ENCODE peak calls at places on chromosomes 3 and 15, in five cellular contexts. B is neural progenitor cell; O is CD8-positive, alpha-beta T cell; F is cardiac muscle cell; J is mucosa of descending colon. H is an unnamed sample. For H3K4me1, the result is how much of the 10 kb centered on the place peaks cover.

GRCh38 chr15:43095243-43095642 is 10.6 kb downstream of the UBR1 start:
- DNase-seq in J (no peak), F (peak), O (no peak), B (no peak), H (peak)

GRCh38 chr15:50066693-50067092 is 52.3 kb downstream of the ATP8B4 start:
- DNase-seq in F (no peak), O (no peak), B (no peak), J (no peak), H (no peak)

GRCh38 chr3:153173758-153174516 is 11.9 kb downstream of the RAP2B start:
- DNase-seq in F (peak), O (no peak), B (no peak), J (no peak), H (peak)

GRCh38 chr3:105253225-105253624 is 113.5 kb upstream of the ALCAM start:
- DNase-seq in O (no peak), J (no peak), F (peak), B (peak), H (no peak)

GRCh38 chr3:46660543-46661523 is 32.6 kb downstream of the ALS2CL start:
- DNase-seq in O (no peak), J (no peak), B (no peak), F (no peak), H (no peak)

GRCh38 chr3:10142707-10143560 is 1.4 kb downstream of the VHL start:
- DNase-seq in O (no peak), B (no peak), F (peak), J (no peak), H (no peak)

GRCh38 chr3:94225176-94225742 is 162.4 kb downstream of the NSUN3 start:
- DNase-seq in O (no peak), J (no peak), B (no peak), F (no peak), H (peak)

GRCh38 chr15:41981373-41982132 is 9.2 kb upstream of the EHD4 start:
- DNase-seq in B (no peak), J (no peak), O (no peak), F (no peak), H (no peak)

GRCh38 chr3:60225848-60226247 is 1025.4 kb downstream of the FHIT start:
- DNase-seq in J (no peak), F (no peak), B (no peak), O (no peak), H (no peak)

GRCh38 chr15:92943581-92943980 is 43.5 kb downstream of the CHD2 start:
- DNase-seq in B (no peak), J (no peak), F (no peak), O (no peak), H (no peak)

GRCh38 chr15:99123706-99124451 is 19.0 kb downstream of the SYNM start:
- DNase-seq in O (no peak), J (peak), B (peak), F (peak), H (peak)

GRCh38 chr3:190252080-190252479 is 70.2 kb downstream of the CLDN1 start:
- DNase-seq in J (no peak), F (peak), O (no peak), B (peak), H (peak)

GRCh38 chr3:132265008-132265407 is 52.2 kb upstream of the ACP3 start:
- DNase-seq in B (no peak), J (no peak), O (no peak), F (no peak), H (no peak)

GRCh38 chr3:30623375-30623774 is 17.0 kb downstream of the TGFBR2 start:
- DNase-seq in B (no peak), F (no peak), O (no peak), J (no peak), H (no peak)

GRCh38 chr15:88382482-88382983 is 84.7 kb downstream of the MRPL46 start:
- DNase-seq in B (no peak), J (no peak), F (no peak), O (no peak), H (no peak)

GRCh38 chr15:25616471-25616870 is 177.6 kb upstream of the UBE3A start:
- DNase-seq in O (no peak), B (no peak), J (no peak), F (no peak), H (no peak)

GRCh38 chr15:99954361-99955180 is 221.3 kb upstream of the LYSMD4 start:
- DNase-seq in F (peak), B (no peak), O (no peak), J (no peak), H (peak)

GRCh38 chr3:16884748-16885587 is at the start of gene PLCL2:
- DNase-seq in O (peak), F (peak), B (peak), J (peak), H (peak)

GRCh38 chr3:181955566-181955965 is 243.8 kb downstream of the SOX2 start:
- DNase-seq in F (no peak), O (no peak), B (no peak), J (no peak), H (no peak)

GRCh38 chr3:41224120-41224806 is 25.0 kb downstream of the CTNNB1 start:
- DNase-seq in B (no peak), J (no peak), O (no peak), F (peak), H (peak)

GRCh38 chr3:71489315-71489761 is 94.2 kb downstream of the FOXP1 start:
- DNase-seq in O (peak), F (no peak), B (no peak), J (no peak), H (no peak)

GRCh38 chr15:97521894-97522293 is 438.6 kb upstream of the ARRDC4 start:
- DNase-seq in J (no peak), B (peak), O (no peak), F (peak), H (peak)

GRCh38 chr3:98021821-98022220 is 13.3 kb downstream of the GABRR3 start:
- DNase-seq in O (no peak), B (no peak), F (peak), J (no peak), H (peak)

GRCh38 chr3:197083486-197083885 is 53.9 kb upstream of the MELTF start:
- DNase-seq in O (no peak), B (no peak), J (no peak), F (peak), H (peak)

GRCh38 chr3:65439641-65440040 is 599.1 kb downstream of the MAGI1 start:
- DNase-seq in O (no peak), B (peak), J (peak), F (peak), H (peak)

GRCh38 chr3:25483456-25483855 is 55.4 kb downstream of the RARB start:
- DNase-seq in O (no peak), J (no peak), B (no peak), F (peak), H (no peak)

GRCh38 chr15:38587214-38587613 is 22.6 kb upstream of the RASGRP1 start:
- DNase-seq in J (no peak), O (no peak), F (no peak), B (no peak), H (no peak)

GRCh38 chr3:16554126-16554525 is 40.6 kb upstream of the RFTN1 start:
- DNase-seq in F (no peak), B (no peak), O (no peak), J (no peak), H (no peak)

GRCh38 chr3:112376996-112377395 is 44.0 kb downstream of the CD200 start:
- DNase-seq in B (no peak), O (no peak), J (no peak), F (peak), H (no peak)

GRCh38 chr3:155428558-155428957 is 135.1 kb upstream of the STRIT1 start:
- DNase-seq in O (no peak), J (no peak), F (no peak), B (no peak), H (peak)

GRCh38 chr15:81292516-81293001 is 31.4 kb downstream of the STARD5 start:
- DNase-seq in J (peak), B (no peak), F (no peak), O (no peak), H (no peak)

GRCh38 chr3:16252988-16253387 is 11.8 kb downstream of the DPH3 start:
- DNase-seq in O (no peak), J (no peak), B (no peak), F (no peak), H (no peak)

GRCh38 chr3:183802989-183803388 is 22.4 kb downstream of the MAP6D1 start:
- DNase-seq in F (peak), O (no peak), B (no peak), J (no peak), H (no peak)

GRCh38 chr3:71584216-71585061 is 911 bp upstream of the FOXP1 start:
- DNase-seq in F (peak), O (peak), B (peak), J (peak), H (peak)

GRCh38 chr3:119310052-119310451 is 15.9 kb downstream of the ARHGAP31 start:
- DNase-seq in F (peak), O (no peak), J (no peak), B (peak), H (peak)

GRCh38 chr15:39040861-39041260 is 476.2 kb upstream of the RASGRP1 start:
- DNase-seq in J (no peak), B (no peak), F (no peak), O (no peak), H (no peak)

GRCh38 chr3:195559723-195560409 is 16.7 kb upstream of the PPP1R2 start:
- DNase-seq in J (no peak), B (no peak), O (no peak), F (no peak), H (no peak)

GRCh38 chr3:175535351-175535750 is 676.2 kb downstream of the NAALADL2 start:
- DNase-seq in J (no peak), F (no peak), O (no peak), B (no peak), H (no peak)

GRCh38 chr15:77251662-77252061 is 168.2 kb downstream of the PEAK1 start:
- DNase-seq in B (peak), F (peak), O (no peak), J (no peak), H (peak)

DNA sequence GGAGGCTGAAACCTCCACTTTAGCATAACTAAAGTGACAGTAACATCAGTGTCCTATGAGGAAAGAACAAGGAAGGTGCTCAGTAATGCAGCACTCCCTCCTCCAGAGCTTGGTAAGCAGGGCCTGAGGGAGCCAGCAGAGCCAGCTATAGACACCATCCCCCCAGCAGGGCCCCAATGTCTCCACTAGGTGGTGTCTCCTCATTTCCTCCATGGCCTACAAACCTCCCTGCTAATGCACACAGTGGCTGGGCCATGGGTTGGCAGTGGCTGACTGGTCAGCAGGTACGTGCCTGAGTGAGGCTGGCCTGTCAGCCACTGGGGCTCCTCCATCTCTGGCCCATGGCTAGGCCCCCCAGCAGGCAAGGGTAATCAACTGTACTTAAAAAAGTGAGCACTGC is 13.6 kb downstream of the MRPS25 start:
- DNase-seq in B (peak), J (peak), F (peak), O (no peak), H (peak)
- H3K4me1 ChIP-seq in B (under half), J (under half), F (under half), O (under half), H (under half)

DNA sequence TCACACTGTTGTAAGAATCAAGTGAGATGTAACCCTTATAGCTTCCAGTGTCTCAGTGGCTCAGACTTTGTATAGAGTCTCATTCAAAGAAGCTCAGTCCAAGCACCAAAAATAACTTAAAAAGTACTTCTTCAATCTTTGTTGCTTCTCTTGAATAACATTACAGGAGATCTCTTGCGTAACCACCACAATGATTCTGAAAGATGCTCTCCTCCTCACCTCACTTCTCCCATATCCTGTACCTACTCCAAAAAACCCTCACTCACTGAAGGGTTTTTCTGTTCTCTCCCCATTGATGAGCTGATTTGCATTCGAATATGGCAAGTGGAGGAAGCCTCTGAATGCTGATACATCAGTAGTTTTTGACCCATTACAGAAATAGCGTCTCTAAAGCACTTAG is 39.4 kb upstream of the MRPS22 start:
- DNase-seq in O (no peak), F (no peak), B (no peak), J (no peak), H (no peak)
- H3K4me1 ChIP-seq in O (under half), F (under half), B (under half), J (under half), H (under half)

GRCh38 chr15:63054985-63055384 is 12.4 kb downstream of the TPM1 start:
- DNase-seq in F (no peak), O (no peak), J (no peak), B (no peak), H (peak)
- H3K4me1 ChIP-seq in F (half or more), O (under half), J (half or more), B (under half), H (under half)

GRCh38 chr15:101198031-101198430 is 53.8 kb downstream of the CHSY1 start:
- DNase-seq in O (no peak), F (no peak), B (no peak), J (no peak), H (no peak)
- H3K4me1 ChIP-seq in O (half or more), F (under half), B (under half), J (under half), H (under half)

DNA sequence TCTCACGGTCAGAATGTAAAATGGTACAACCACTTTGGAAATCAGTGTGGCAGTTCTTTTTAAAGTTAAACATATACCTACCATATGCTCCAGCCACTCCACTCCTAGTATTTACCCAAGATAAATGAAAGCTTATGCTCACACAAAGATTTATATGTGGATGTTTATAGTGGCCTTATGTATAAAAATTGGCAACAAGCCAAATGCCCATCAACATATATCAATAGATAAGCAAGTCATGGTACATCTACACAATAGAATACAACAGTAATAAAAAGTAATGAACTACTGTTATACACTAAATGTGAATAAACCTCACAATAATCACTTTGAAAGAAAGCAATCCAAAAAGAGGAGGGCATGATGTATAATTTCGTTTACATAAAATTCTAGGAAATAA is 153.5 kb upstream of the LMCD1 start:
- DNase-seq in J (no peak), B (no peak), F (no peak), O (no peak), H (no peak)
- H3K4me1 ChIP-seq in J (under half), B (under half), F (under half), O (under half), H (under half)